ENCODE peak calls at places on chromosomes 1 and 21, in six cellular contexts. M is K562, W is HepG2, S is GM23338, U is WTC11, E is GM12878. D is an unnamed sample.

GRCh38 chr1:29462096-29462495 is 225.8 kb downstream of the PTPRU start:
- DNase-seq in M (no peak), W (no peak), S (no peak), U (no peak), E (no peak), D (no peak)

GRCh38 chr1:33351281-33351660 is 30.4 kb upstream of the A3GALT2 start:
- DNase-seq in M (no peak), W (no peak), S (no peak), U (no peak), E (no peak), D (no peak)

GRCh38 chr1:183870351-183871077 is 65.6 kb downstream of the RGL1 start:
- DNase-seq in M (no peak), W (no peak), S (no peak), U (no peak), E (no peak), D (no peak)

GRCh38 chr1:224736619-224737352 is 120.7 kb downstream of the CNIH3 start:
- DNase-seq in M (no peak), W (peak; percentile 10), S (peak; percentile 31), U (peak; percentile 19), E (peak; percentile 93), D (no peak)

GRCh38 chr1:3530086-3530930 is 75.8 kb downstream of the ARHGEF16 start:
- DNase-seq in M (no peak), W (no peak), S (peak; percentile 68), U (peak; percentile 46), E (no peak), D (no peak)

GRCh38 chr1:21801100-21801499 is 11.0 kb upstream of the LDLRAD2 start:
- DNase-seq in M (no peak), W (no peak), S (no peak), U (no peak), E (no peak), D (no peak)

GRCh38 chr21:41610042-41610839 is 102.3 kb upstream of the TMPRSS2 start:
- DNase-seq in M (peak; percentile 75), W (peak; percentile 60), S (peak; percentile 87), U (peak; percentile 73), E (no peak), D (no peak)

GRCh38 chr21:43824250-43824882 is 35.0 kb downstream of the RRP1 start:
- DNase-seq in M (peak; percentile 70), W (no peak), S (no peak), U (no peak), E (no peak), D (no peak)

GRCh38 chr1:78061825-78062523 is 16.2 kb downstream of the GIPC2 start:
- DNase-seq in M (no peak), W (no peak), S (no peak), U (no peak), E (no peak), D (no peak)

GRCh38 chr1:205936316-205936715 is 6.9 kb downstream of the SLC26A9 start:
- DNase-seq in M (no peak), W (no peak), S (no peak), U (no peak), E (no peak), D (no peak)

GRCh38 chr1:21896652-21897532 is 40.2 kb downstream of the HSPG2 start:
- DNase-seq in M (peak; percentile 88), W (no peak), S (peak; percentile 43), U (peak; percentile 31), E (no peak), D (no peak)

GRCh38 chr1:62906428-62906886 is 122.5 kb downstream of the ATG4C start:
- DNase-seq in M (peak; percentile 41), W (no peak), S (peak; percentile 79), U (peak; percentile 29), E (no peak), D (peak; percentile 54)

GRCh38 chr1:115492880-115493279 is 148.9 kb upstream of the VANGL1 start:
- DNase-seq in M (no peak), W (no peak), S (no peak), U (no peak), E (no peak), D (no peak)

GRCh38 chr1:115493834-115494233 is 147.9 kb upstream of the VANGL1 start:
- DNase-seq in M (no peak), W (no peak), S (no peak), U (no peak), E (no peak), D (no peak)

GRCh38 chr1:115496904-115497527 is 144.8 kb upstream of the VANGL1 start:
- DNase-seq in M (no peak), W (no peak), S (no peak), U (no peak), E (no peak), D (no peak)

GRCh38 chr1:115495111-115495510 is 146.7 kb upstream of the VANGL1 start:
- DNase-seq in M (no peak), W (no peak), S (no peak), U (no peak), E (no peak), D (no peak)

GRCh38 chr1:115495603-115496002 is 146.2 kb upstream of the VANGL1 start:
- DNase-seq in M (no peak), W (no peak), S (no peak), U (no peak), E (no peak), D (peak; percentile 13)
- TF ChIP-seq CREB1 in M (no peak), W (no peak), S (no peak), U (no peak), E (no peak), D (no peak)

DNA sequence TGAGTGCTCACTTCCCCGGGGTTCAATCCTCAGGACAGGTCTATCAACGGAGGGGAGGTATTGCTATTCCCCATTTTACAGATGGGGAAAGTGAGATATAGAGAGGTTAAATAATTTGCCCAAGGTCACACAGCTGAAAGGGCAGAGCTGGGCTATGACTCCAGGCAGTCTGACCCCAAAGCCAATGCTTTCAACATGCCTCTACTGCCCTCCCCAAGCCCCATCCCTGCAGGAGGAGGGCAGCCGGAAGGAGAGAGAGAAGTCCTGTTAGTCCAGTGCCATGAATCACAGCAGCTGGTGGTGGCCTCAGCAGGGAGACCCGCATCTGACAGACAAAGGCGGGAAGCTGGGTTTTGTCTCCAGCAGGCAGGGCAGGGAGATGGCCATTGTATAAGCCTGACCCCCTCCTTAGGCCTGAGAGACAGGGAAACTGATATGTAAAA is 20.0 kb upstream of the CLIC4 start:
- DNase-seq in M (no peak), W (peak; percentile 80), S (peak; percentile 59), U (peak; percentile 44), E (no peak), D (peak; percentile 59)
- TF ChIP-seq CREB1 in M (no peak), W (no peak), S (no peak), U (no peak), E (no peak), D (no peak)

DNA sequence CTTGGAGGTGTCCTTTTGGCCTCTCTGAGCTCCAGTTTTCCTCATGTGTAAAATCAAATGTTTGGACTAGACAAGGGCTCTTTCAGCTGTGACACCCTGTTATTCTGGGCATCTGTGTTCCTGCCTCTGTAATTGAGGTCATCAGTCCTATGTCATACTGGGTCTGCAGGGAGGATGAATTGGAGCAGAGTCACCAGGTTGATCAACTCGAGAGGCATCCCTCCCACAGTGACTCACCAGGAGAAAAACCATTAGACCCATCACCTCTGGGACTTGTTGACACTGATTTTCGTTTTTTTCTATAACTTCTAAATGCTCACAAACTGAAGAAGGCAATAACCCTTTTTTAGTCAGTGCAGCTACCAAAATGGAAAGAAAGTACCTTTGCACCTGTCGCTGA is 82.2 kb downstream of the ST6GALNAC5 start:
- DNase-seq in M (no peak), W (no peak), S (no peak), U (no peak), E (no peak), D (no peak)
- TF ChIP-seq CREB1 in M (no peak), W (no peak), S (no peak), U (no peak), E (no peak), D (no peak)

DNA sequence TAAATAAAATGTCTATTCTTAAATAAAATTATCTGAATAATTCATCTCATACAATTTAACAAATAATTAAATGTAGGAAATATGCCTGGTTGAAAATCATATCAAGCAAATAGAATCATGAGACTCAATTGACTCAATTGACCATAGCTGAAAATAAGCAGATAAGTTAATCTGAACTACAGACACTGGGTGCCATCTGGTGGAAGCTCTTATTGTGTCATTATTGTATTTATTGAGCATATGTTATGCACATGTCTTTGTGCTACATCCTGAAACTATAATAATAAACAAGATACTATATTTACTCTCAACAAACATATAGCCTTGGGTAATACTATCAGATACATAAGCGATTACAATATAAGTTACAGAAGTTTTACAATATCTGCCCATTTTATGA is 41.0 kb downstream of the BRINP3 start:
- DNase-seq in M (peak; percentile 15), W (peak; percentile 15), S (no peak), U (no peak), E (peak; percentile 5), D (no peak)
- TF ChIP-seq CREB1 in M (no peak), W (no peak), S (no peak), U (no peak), E (no peak), D (no peak)